ENCODE peak calls at places on chromosome 15, in ten cellular contexts. One of them, this sample, is unnamed.

GRCh38 chr15:63864186-63864585 is 30.4 kb upstream of the HERC1 start:
- DNase-seq in AG08396: no peak
- DNase-seq in NCI-H460: no peak
- DNase-seq in frontal cortex: no peak
- DNase-seq in CD8-positive, alpha-beta memory T cell: no peak
- DNase-seq in GDM1: no peak
- DNase-seq in CD4-positive, alpha-beta T cell: no peak
- DNase-seq in right atrium auricular region: no peak
- DNase-seq in NCI-H1436: no peak
- DNase-seq in stimulated activated CD4-positive, alpha-beta T cell treated with anti-CD3 and anti-CD28 coated beads, Interleukin-1b, Interleukin-23, amount 100 ng/mL, for 24 hours: no peak
- DNase-seq in this sample: no peak

GRCh38 chr15:31169558-31169957 is 68.0 kb upstream of the TRPM1 start:
- DNase-seq in AG08396: no peak
- DNase-seq in NCI-H460: no peak
- DNase-seq in frontal cortex: no peak
- DNase-seq in CD8-positive, alpha-beta memory T cell: no peak
- DNase-seq in GDM1: no peak
- DNase-seq in CD4-positive, alpha-beta T cell: no peak
- DNase-seq in right atrium auricular region: peak
- DNase-seq in NCI-H1436: no peak
- DNase-seq in stimulated activated CD4-positive, alpha-beta T cell treated with anti-CD3 and anti-CD28 coated beads, Interleukin-1b, Interleukin-23, amount 100 ng/mL, for 24 hours: no peak
- DNase-seq in this sample: no peak

GRCh38 chr15:88645171-88646087 is 6.6 kb downstream of the ISG20 start:
- DNase-seq in AG08396: no peak
- DNase-seq in NCI-H460: no peak
- DNase-seq in frontal cortex: no peak
- DNase-seq in CD8-positive, alpha-beta memory T cell: no peak
- DNase-seq in GDM1: no peak
- DNase-seq in CD4-positive, alpha-beta T cell: no peak
- DNase-seq in right atrium auricular region: no peak
- DNase-seq in NCI-H1436: no peak
- DNase-seq in stimulated activated CD4-positive, alpha-beta T cell treated with anti-CD3 and anti-CD28 coated beads, Interleukin-1b, Interleukin-23, amount 100 ng/mL, for 24 hours: no peak
- DNase-seq in this sample: no peak

GRCh38 chr15:57485869-57486268 is 105.8 kb upstream of the MYZAP start:
- DNase-seq in AG08396: peak
- DNase-seq in NCI-H460: peak
- DNase-seq in frontal cortex: no peak
- DNase-seq in CD8-positive, alpha-beta memory T cell: no peak
- DNase-seq in GDM1: no peak
- DNase-seq in CD4-positive, alpha-beta T cell: no peak
- DNase-seq in right atrium auricular region: no peak
- DNase-seq in NCI-H1436: no peak
- DNase-seq in stimulated activated CD4-positive, alpha-beta T cell treated with anti-CD3 and anti-CD28 coated beads, Interleukin-1b, Interleukin-23, amount 100 ng/mL, for 24 hours: no peak
- DNase-seq in this sample: no peak

GRCh38 chr15:100256985-100257650 is 84.7 kb downstream of the ADAMTS17 start:
- DNase-seq in AG08396: no peak
- DNase-seq in NCI-H460: no peak
- DNase-seq in frontal cortex: no peak
- DNase-seq in CD8-positive, alpha-beta memory T cell: no peak
- DNase-seq in GDM1: no peak
- DNase-seq in CD4-positive, alpha-beta T cell: no peak
- DNase-seq in right atrium auricular region: peak
- DNase-seq in NCI-H1436: no peak
- DNase-seq in stimulated activated CD4-positive, alpha-beta T cell treated with anti-CD3 and anti-CD28 coated beads, Interleukin-1b, Interleukin-23, amount 100 ng/mL, for 24 hours: no peak
- DNase-seq in this sample: no peak

GRCh38 chr15:44593042-44593736 is 56.2 kb downstream of the EIF3J start:
- DNase-seq in AG08396: no peak
- DNase-seq in NCI-H460: no peak
- DNase-seq in frontal cortex: no peak
- DNase-seq in CD8-positive, alpha-beta memory T cell: no peak
- DNase-seq in GDM1: no peak
- DNase-seq in CD4-positive, alpha-beta T cell: peak
- DNase-seq in right atrium auricular region: no peak
- DNase-seq in NCI-H1436: no peak
- DNase-seq in stimulated activated CD4-positive, alpha-beta T cell treated with anti-CD3 and anti-CD28 coated beads, Interleukin-1b, Interleukin-23, amount 100 ng/mL, for 24 hours: no peak
- DNase-seq in this sample: no peak

GRCh38 chr15:45122719-45123118 is 7.0 kb downstream of the DUOXA1 start:
- DNase-seq in AG08396: no peak
- DNase-seq in NCI-H460: no peak
- DNase-seq in frontal cortex: no peak
- DNase-seq in CD8-positive, alpha-beta memory T cell: no peak
- DNase-seq in GDM1: no peak
- DNase-seq in CD4-positive, alpha-beta T cell: no peak
- DNase-seq in right atrium auricular region: no peak
- DNase-seq in NCI-H1436: no peak
- DNase-seq in stimulated activated CD4-positive, alpha-beta T cell treated with anti-CD3 and anti-CD28 coated beads, Interleukin-1b, Interleukin-23, amount 100 ng/mL, for 24 hours: no peak
- DNase-seq in this sample: no peak

GRCh38 chr15:70569718-70570231 is 193.6 kb downstream of the UACA start:
- DNase-seq in AG08396: no peak
- DNase-seq in NCI-H460: no peak
- DNase-seq in frontal cortex: no peak
- DNase-seq in CD8-positive, alpha-beta memory T cell: no peak
- DNase-seq in GDM1: no peak
- DNase-seq in CD4-positive, alpha-beta T cell: no peak
- DNase-seq in right atrium auricular region: no peak
- DNase-seq in NCI-H1436: no peak
- DNase-seq in stimulated activated CD4-positive, alpha-beta T cell treated with anti-CD3 and anti-CD28 coated beads, Interleukin-1b, Interleukin-23, amount 100 ng/mL, for 24 hours: no peak
- DNase-seq in this sample: no peak

GRCh38 chr15:64701051-64701450 is 74.3 kb downstream of the RBPMS2 start:
- DNase-seq in AG08396: no peak
- DNase-seq in NCI-H460: no peak
- DNase-seq in frontal cortex: no peak
- DNase-seq in CD8-positive, alpha-beta memory T cell: no peak
- DNase-seq in GDM1: no peak
- DNase-seq in CD4-positive, alpha-beta T cell: no peak
- DNase-seq in right atrium auricular region: no peak
- DNase-seq in NCI-H1436: no peak
- DNase-seq in stimulated activated CD4-positive, alpha-beta T cell treated with anti-CD3 and anti-CD28 coated beads, Interleukin-1b, Interleukin-23, amount 100 ng/mL, for 24 hours: no peak
- DNase-seq in this sample: no peak

GRCh38 chr15:70505971-70506887 is 257.1 kb downstream of the UACA start:
- DNase-seq in AG08396: no peak
- DNase-seq in NCI-H460: no peak
- DNase-seq in frontal cortex: no peak
- DNase-seq in CD8-positive, alpha-beta memory T cell: no peak
- DNase-seq in GDM1: no peak
- DNase-seq in CD4-positive, alpha-beta T cell: no peak
- DNase-seq in right atrium auricular region: no peak
- DNase-seq in NCI-H1436: no peak
- DNase-seq in stimulated activated CD4-positive, alpha-beta T cell treated with anti-CD3 and anti-CD28 coated beads, Interleukin-1b, Interleukin-23, amount 100 ng/mL, for 24 hours: no peak
- DNase-seq in this sample: no peak

GRCh38 chr15:100958326-100959065 is 39.3 kb downstream of the LRRK1 start:
- DNase-seq in AG08396: peak
- DNase-seq in NCI-H460: no peak
- DNase-seq in frontal cortex: no peak
- DNase-seq in CD8-positive, alpha-beta memory T cell: no peak
- DNase-seq in GDM1: no peak
- DNase-seq in CD4-positive, alpha-beta T cell: no peak
- DNase-seq in right atrium auricular region: no peak
- DNase-seq in NCI-H1436: no peak
- DNase-seq in stimulated activated CD4-positive, alpha-beta T cell treated with anti-CD3 and anti-CD28 coated beads, Interleukin-1b, Interleukin-23, amount 100 ng/mL, for 24 hours: no peak
- DNase-seq in this sample: no peak

GRCh38 chr15:67761343-67761742 is 64.0 kb upstream of the SKOR1 start:
- DNase-seq in AG08396: no peak
- DNase-seq in NCI-H460: no peak
- DNase-seq in frontal cortex: no peak
- DNase-seq in CD8-positive, alpha-beta memory T cell: no peak
- DNase-seq in GDM1: no peak
- DNase-seq in CD4-positive, alpha-beta T cell: no peak
- DNase-seq in right atrium auricular region: no peak
- DNase-seq in NCI-H1436: no peak
- DNase-seq in stimulated activated CD4-positive, alpha-beta T cell treated with anti-CD3 and anti-CD28 coated beads, Interleukin-1b, Interleukin-23, amount 100 ng/mL, for 24 hours: no peak
- DNase-seq in this sample: no peak

GRCh38 chr15:95825198-95825597 is 505.3 kb upstream of the NR2F2 start:
- DNase-seq in AG08396: no peak
- DNase-seq in NCI-H460: no peak
- DNase-seq in frontal cortex: no peak
- DNase-seq in CD8-positive, alpha-beta memory T cell: no peak
- DNase-seq in GDM1: no peak
- DNase-seq in CD4-positive, alpha-beta T cell: no peak
- DNase-seq in right atrium auricular region: no peak
- DNase-seq in NCI-H1436: no peak
- DNase-seq in stimulated activated CD4-positive, alpha-beta T cell treated with anti-CD3 and anti-CD28 coated beads, Interleukin-1b, Interleukin-23, amount 100 ng/mL, for 24 hours: no peak
- DNase-seq in this sample: no peak

GRCh38 chr15:92005154-92005553 is 151.6 kb downstream of the SLCO3A1 start:
- DNase-seq in AG08396: no peak
- DNase-seq in NCI-H460: no peak
- DNase-seq in frontal cortex: no peak
- DNase-seq in CD8-positive, alpha-beta memory T cell: no peak
- DNase-seq in GDM1: no peak
- DNase-seq in CD4-positive, alpha-beta T cell: no peak
- DNase-seq in right atrium auricular region: no peak
- DNase-seq in NCI-H1436: no peak
- DNase-seq in stimulated activated CD4-positive, alpha-beta T cell treated with anti-CD3 and anti-CD28 coated beads, Interleukin-1b, Interleukin-23, amount 100 ng/mL, for 24 hours: no peak
- DNase-seq in this sample: no peak

GRCh38 chr15:101520395-101520794 is 30.9 kb upstream of the PCSK6 start:
- DNase-seq in AG08396: no peak
- DNase-seq in NCI-H460: no peak
- DNase-seq in frontal cortex: no peak
- DNase-seq in CD8-positive, alpha-beta memory T cell: no peak
- DNase-seq in GDM1: no peak
- DNase-seq in CD4-positive, alpha-beta T cell: no peak
- DNase-seq in right atrium auricular region: no peak
- DNase-seq in NCI-H1436: no peak
- DNase-seq in stimulated activated CD4-positive, alpha-beta T cell treated with anti-CD3 and anti-CD28 coated beads, Interleukin-1b, Interleukin-23, amount 100 ng/mL, for 24 hours: no peak
- DNase-seq in this sample: no peak

GRCh38 chr15:52730163-52730562 is 51.0 kb upstream of the ATOSA start:
- DNase-seq in AG08396: no peak
- DNase-seq in NCI-H460: no peak
- DNase-seq in frontal cortex: no peak
- DNase-seq in CD8-positive, alpha-beta memory T cell: peak
- DNase-seq in GDM1: no peak
- DNase-seq in CD4-positive, alpha-beta T cell: peak
- DNase-seq in right atrium auricular region: no peak
- DNase-seq in NCI-H1436: no peak
- DNase-seq in stimulated activated CD4-positive, alpha-beta T cell treated with anti-CD3 and anti-CD28 coated beads, Interleukin-1b, Interleukin-23, amount 100 ng/mL, for 24 hours: no peak
- DNase-seq in this sample: no peak

GRCh38 chr15:70053006-70053702 is 44.6 kb downstream of the TLE3 start:
- DNase-seq in AG08396: no peak
- DNase-seq in NCI-H460: no peak
- DNase-seq in frontal cortex: no peak
- DNase-seq in CD8-positive, alpha-beta memory T cell: no peak
- DNase-seq in GDM1: no peak
- DNase-seq in CD4-positive, alpha-beta T cell: no peak
- DNase-seq in right atrium auricular region: no peak
- DNase-seq in NCI-H1436: no peak
- DNase-seq in stimulated activated CD4-positive, alpha-beta T cell treated with anti-CD3 and anti-CD28 coated beads, Interleukin-1b, Interleukin-23, amount 100 ng/mL, for 24 hours: no peak
- DNase-seq in this sample: no peak

This sample was measured in C1 segment of cervical spinal cord.